ENCODE peak calls at places on chromosomes 13 and 19, in five cellular contexts. D is AG09319, O is right lobe of liver, J is kidney epithelial cell, V is A549. U is an unnamed sample.
A peak's percentile ranks its signal among the peaks of the same experiment; 100 is the strongest.

GRCh38 chr13:42930136-42930535 is 61.9 kb downstream of the EPSTI1 start:
- DNase-seq in D (no peak), V (no peak), J (no peak), O (no peak), U (no peak)

GRCh38 chr13:70253834-70254233 is 145.6 kb upstream of the KLHL1 start:
- DNase-seq in V (no peak), J (no peak), D (no peak), O (no peak), U (no peak)

GRCh38 chr13:97653741-97654140 is 219.8 kb downstream of the RAP2A start:
- DNase-seq in D (peak; percentile 16), V (no peak), J (no peak), O (no peak), U (no peak)

GRCh38 chr13:40615619-40616018 is 50.8 kb downstream of the FOXO1 start:
- DNase-seq in J (no peak), V (no peak), D (no peak), O (no peak), U (no peak)

GRCh38 chr19:12065100-12065538 is 588 bp downstream of the ZNF844 start:
- DNase-seq in V (no peak), J (no peak), O (no peak), D (no peak), U (no peak)

GRCh38 chr13:23984541-23984940 is 87.2 kb upstream of the C1QTNF9B start:
- DNase-seq in D (no peak), J (no peak), V (no peak), O (no peak), U (peak; percentile 82)

GRCh38 chr19:51501594-51502263 is at the start of gene SIGLEC12:
- DNase-seq in V (no peak), D (no peak), J (no peak), O (peak; percentile 59), U (no peak)

GRCh38 chr13:19838726-19839342 is 24.6 kb downstream of the ZMYM5 start:
- DNase-seq in J (no peak), O (no peak), D (peak; percentile 73), V (no peak), U (no peak)

GRCh38 chr13:70339738-70340137 is 231.5 kb upstream of the KLHL1 start:
- DNase-seq in V (peak; percentile 32), J (no peak), D (no peak), O (no peak), U (peak; percentile 28)

GRCh38 chr13:75938811-75939525 is 302.8 kb downstream of the LMO7 start:
- DNase-seq in O (no peak), V (no peak), D (peak; percentile 20), J (no peak), U (no peak)

GRCh38 chr13:37816276-37816675 is 53.3 kb downstream of the TRPC4 start:
- DNase-seq in V (no peak), J (no peak), D (no peak), O (no peak), U (no peak)

GRCh38 chr13:40445557-40445990 is 220.9 kb downstream of the FOXO1 start:
- DNase-seq in O (no peak), D (no peak), J (peak; percentile 98), V (no peak), U (peak; percentile 34)

GRCh38 chr19:41871573-41872383 is 5.3 kb upstream of the CD79A start:
- DNase-seq in J (no peak), D (no peak), O (no peak), V (peak; percentile 56), U (no peak)

GRCh38 chr19:3378352-3379146 is 12.2 kb downstream of the NFIC start:
- DNase-seq in D (no peak), O (no peak), J (no peak), V (no peak), U (no peak)

GRCh38 chr13:29059837-29060236 is 239.7 kb downstream of the MTUS2 start:
- DNase-seq in J (no peak), D (no peak), O (no peak), V (no peak), U (no peak)

GRCh38 chr19:34979819-34980640 is 16.0 kb upstream of the ZNF792 start:
- DNase-seq in O (no peak), D (no peak), J (no peak), V (no peak), U (no peak)

GRCh38 chr19:711224-711623 is 2.5 kb downstream of the PALM start:
- DNase-seq in J (no peak), V (no peak), O (no peak), D (no peak), U (no peak)

GRCh38 chr13:111913790-111914189 is 153.2 kb upstream of the SOX1 start:
- DNase-seq in V (no peak), O (no peak), D (no peak), J (no peak), U (no peak)

DNA sequence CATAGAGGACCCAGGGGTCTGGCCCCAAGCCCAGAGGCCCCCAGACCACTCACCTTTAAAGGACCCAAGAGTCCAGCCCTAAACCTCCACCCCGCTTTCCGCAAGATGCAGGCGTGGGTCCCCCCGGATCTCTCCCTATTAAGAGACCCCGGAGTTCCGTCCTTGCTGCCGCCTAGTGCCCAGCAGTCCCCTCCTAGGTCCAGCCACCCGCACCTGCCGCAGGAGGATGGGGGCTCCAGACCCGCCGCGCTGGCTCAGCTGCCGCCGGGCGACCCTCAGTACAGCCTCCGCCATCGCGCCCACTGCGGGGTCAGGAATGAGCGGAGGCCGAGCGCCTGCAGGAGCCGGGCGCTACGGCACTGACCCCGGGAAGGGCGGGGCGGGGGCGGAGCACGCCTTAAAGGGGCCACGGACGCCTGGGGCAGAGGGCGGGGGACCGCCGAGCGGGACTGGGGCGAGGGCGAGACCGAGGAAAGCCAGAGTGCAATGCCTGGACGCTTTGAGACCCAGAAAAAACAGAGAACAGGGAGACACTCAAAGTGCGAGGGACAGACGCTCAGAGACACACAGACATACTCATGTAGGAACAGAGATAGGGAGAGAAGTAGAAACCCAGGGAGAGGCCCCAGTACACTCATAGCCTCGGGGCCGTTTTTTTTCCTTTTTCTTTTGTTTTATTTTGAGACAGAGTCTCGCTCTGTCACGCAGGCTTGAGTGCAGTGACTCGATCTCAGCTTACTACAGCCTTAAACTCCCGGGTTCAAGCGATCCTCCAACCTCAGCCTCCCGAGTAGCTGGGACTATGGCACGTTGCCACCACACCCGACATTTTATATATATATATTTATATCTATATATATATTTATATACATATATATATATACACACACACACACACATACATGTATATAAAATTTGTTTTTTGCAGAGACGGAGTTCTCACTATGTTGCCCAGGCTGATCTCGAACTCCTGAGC is at the start of gene ETHE1:
- DNase-seq in J (no peak), O (peak; percentile 93), D (no peak), V (peak; percentile 62), U (peak; percentile 84)
- TF ChIP-seq CTCF in J (no peak), O (no peak), D (no peak), V (no peak), U (no peak)

GRCh38 chr19:14317157-14317556 is 64.1 kb upstream of the ADGRE5 start:
- DNase-seq in O (no peak), V (no peak), D (no peak), J (no peak), U (no peak)

GRCh38 chr19:14322889-14323463 is 58.3 kb upstream of the ADGRE5 start:
- DNase-seq in J (no peak), O (no peak), D (no peak), V (no peak), U (no peak)

GRCh38 chr19:14315433-14315832 is 65.8 kb upstream of the ADGRE5 start:
- DNase-seq in V (no peak), O (no peak), J (no peak), D (no peak), U (no peak)

GRCh38 chr19:14320253-14320652 is 61.0 kb upstream of the ADGRE5 start:
- DNase-seq in D (no peak), J (no peak), V (no peak), O (no peak), U (no peak)

DNA sequence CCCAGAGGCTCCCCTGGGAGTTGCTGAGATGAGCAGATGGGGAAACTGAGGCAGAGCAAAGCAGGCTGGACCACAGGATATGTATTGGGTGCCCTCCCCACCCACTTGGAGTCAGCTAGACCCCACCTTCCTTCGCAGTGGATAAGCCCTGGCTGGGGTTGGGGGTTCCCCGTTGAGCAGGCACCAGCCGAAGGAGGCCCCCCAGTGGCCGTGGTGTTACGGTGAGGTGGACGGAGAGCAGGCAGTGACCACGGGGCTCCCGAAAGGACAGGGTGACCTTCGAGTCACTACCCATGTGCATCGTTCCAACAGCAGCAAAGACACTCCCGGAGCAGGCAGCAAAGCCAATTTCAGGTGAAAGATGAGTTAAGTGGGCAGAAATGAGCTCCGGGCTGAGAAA is 62.4 kb upstream of the ADGRE5 start:
- DNase-seq in O (no peak), J (no peak), V (no peak), D (no peak), U (no peak)
- TF ChIP-seq CTCF in O (no peak), J (peak; percentile 13), V (no peak), D (peak; percentile 23), U (no peak)

GRCh38 chr13:110432522-110432921 is 125.4 kb downstream of the COL4A2 start:
- DNase-seq in V (no peak), O (no peak), J (no peak), D (no peak), U (no peak)

GRCh38 chr13:110430391-110431338 is 123.6 kb downstream of the COL4A2 start:
- DNase-seq in J (no peak), O (no peak), D (no peak), V (no peak), U (no peak)

GRCh38 chr13:110433014-110433413 is 125.9 kb downstream of the COL4A2 start:
- DNase-seq in J (no peak), V (no peak), O (no peak), D (no peak), U (no peak)

GRCh38 chr13:110431425-110431824 is 124.3 kb downstream of the COL4A2 start:
- DNase-seq in O (no peak), D (no peak), J (no peak), V (no peak), U (no peak)

GRCh38 chr13:110431851-110432294 is 124.8 kb downstream of the COL4A2 start:
- DNase-seq in O (no peak), V (no peak), D (no peak), J (no peak), U (no peak)
- TF ChIP-seq CTCF in O (no peak), V (no peak), D (no peak), J (no peak), U (no peak)

GRCh38 chr19:53190253-53190652 is 2.9 kb downstream of the ZNF665 start:
- DNase-seq in D (no peak), V (no peak), J (no peak), O (no peak), U (no peak)
- TF ChIP-seq CTCF in D (no peak), V (no peak), J (no peak), O (no peak), U (no peak)